ENCODE peak calls at places on chromosomes 16 and 17, in eight cellular contexts. One of them, this sample, is unnamed.

GRCh38 chr17:47295037-47295873 is 28.5 kb upstream of the EFCAB13 start:
- DNase-seq in cardiac muscle cell: no peak
- DNase-seq in HFF-Myc: no peak
- DNase-seq in activated CD4-positive, alpha-beta T cell treated with anti-CD3 and anti-CD28 coated beads for 24 hours: no peak
- DNase-seq in left colon: no peak
- DNase-seq in NCI-H1930: no peak
- DNase-seq in NCI-H2227 treated with DMSO at 0.1 percent for 48 hours: no peak
- DNase-seq in CD4-positive, CD25-positive, alpha-beta regulatory T cell: no peak
- DNase-seq in this sample: no peak

GRCh38 chr16:66845791-66846221 is 1.6 kb downstream of the CA7 start:
- DNase-seq in cardiac muscle cell: no peak
- DNase-seq in HFF-Myc: no peak
- DNase-seq in activated CD4-positive, alpha-beta T cell treated with anti-CD3 and anti-CD28 coated beads for 24 hours: no peak
- DNase-seq in left colon: no peak
- DNase-seq in NCI-H1930: no peak
- DNase-seq in NCI-H2227 treated with DMSO at 0.1 percent for 48 hours: no peak
- DNase-seq in CD4-positive, CD25-positive, alpha-beta regulatory T cell: no peak
- DNase-seq in this sample: no peak

GRCh38 chr16:80369559-80369958 is 171.2 kb upstream of the DYNLRB2 start:
- DNase-seq in cardiac muscle cell: peak; percentile 58
- DNase-seq in HFF-Myc: peak; percentile 21
- DNase-seq in activated CD4-positive, alpha-beta T cell treated with anti-CD3 and anti-CD28 coated beads for 24 hours: no peak
- DNase-seq in left colon: no peak
- DNase-seq in NCI-H1930: peak; percentile 0
- DNase-seq in NCI-H2227 treated with DMSO at 0.1 percent for 48 hours: peak; percentile 34
- DNase-seq in CD4-positive, CD25-positive, alpha-beta regulatory T cell: no peak
- DNase-seq in this sample: peak; percentile 34

GRCh38 chr16:72247821-72248253 is 75.9 kb upstream of the PMFBP1 start:
- DNase-seq in cardiac muscle cell: no peak
- DNase-seq in HFF-Myc: no peak
- DNase-seq in activated CD4-positive, alpha-beta T cell treated with anti-CD3 and anti-CD28 coated beads for 24 hours: no peak
- DNase-seq in left colon: no peak
- DNase-seq in NCI-H1930: no peak
- DNase-seq in NCI-H2227 treated with DMSO at 0.1 percent for 48 hours: no peak
- DNase-seq in CD4-positive, CD25-positive, alpha-beta regulatory T cell: no peak
- DNase-seq in this sample: no peak

GRCh38 chr17:75240394-75241142 is 20.8 kb downstream of the GGA3 start:
- DNase-seq in cardiac muscle cell: peak; percentile 44
- DNase-seq in HFF-Myc: no peak
- DNase-seq in activated CD4-positive, alpha-beta T cell treated with anti-CD3 and anti-CD28 coated beads for 24 hours: no peak
- DNase-seq in left colon: no peak
- DNase-seq in NCI-H1930: peak; percentile 36
- DNase-seq in NCI-H2227 treated with DMSO at 0.1 percent for 48 hours: peak; percentile 30
- DNase-seq in CD4-positive, CD25-positive, alpha-beta regulatory T cell: peak; percentile 17
- DNase-seq in this sample: no peak

GRCh38 chr17:35460354-35460851 is 11.8 kb upstream of the SLFN13 start:
- DNase-seq in cardiac muscle cell: peak; percentile 64
- DNase-seq in HFF-Myc: no peak
- DNase-seq in activated CD4-positive, alpha-beta T cell treated with anti-CD3 and anti-CD28 coated beads for 24 hours: peak; percentile 26
- DNase-seq in left colon: peak; percentile 85
- DNase-seq in NCI-H1930: peak; percentile 55
- DNase-seq in NCI-H2227 treated with DMSO at 0.1 percent for 48 hours: peak; percentile 13
- DNase-seq in CD4-positive, CD25-positive, alpha-beta regulatory T cell: peak; percentile 76
- DNase-seq in this sample: peak; percentile 87

GRCh38 chr16:3266873-3267537 is 10.6 kb upstream of the MEFV start:
- DNase-seq in cardiac muscle cell: peak; percentile 59
- DNase-seq in HFF-Myc: peak; percentile 64
- DNase-seq in activated CD4-positive, alpha-beta T cell treated with anti-CD3 and anti-CD28 coated beads for 24 hours: no peak
- DNase-seq in left colon: no peak
- DNase-seq in NCI-H1930: peak; percentile 36
- DNase-seq in NCI-H2227 treated with DMSO at 0.1 percent for 48 hours: peak; percentile 17
- DNase-seq in CD4-positive, CD25-positive, alpha-beta regulatory T cell: peak; percentile 15
- DNase-seq in this sample: no peak

GRCh38 chr17:34981538-34982241 is 1.4 kb downstream of the LIG3 start:
- DNase-seq in cardiac muscle cell: peak; percentile 17
- DNase-seq in HFF-Myc: no peak
- DNase-seq in activated CD4-positive, alpha-beta T cell treated with anti-CD3 and anti-CD28 coated beads for 24 hours: no peak
- DNase-seq in left colon: no peak
- DNase-seq in NCI-H1930: no peak
- DNase-seq in NCI-H2227 treated with DMSO at 0.1 percent for 48 hours: peak; percentile 19
- DNase-seq in CD4-positive, CD25-positive, alpha-beta regulatory T cell: no peak
- DNase-seq in this sample: no peak

GRCh38 chr17:58245428-58246103 is 7.2 kb downstream of the LPO start:
- DNase-seq in cardiac muscle cell: no peak
- DNase-seq in HFF-Myc: no peak
- DNase-seq in activated CD4-positive, alpha-beta T cell treated with anti-CD3 and anti-CD28 coated beads for 24 hours: no peak
- DNase-seq in left colon: no peak
- DNase-seq in NCI-H1930: no peak
- DNase-seq in NCI-H2227 treated with DMSO at 0.1 percent for 48 hours: no peak
- DNase-seq in CD4-positive, CD25-positive, alpha-beta regulatory T cell: no peak
- DNase-seq in this sample: no peak

GRCh38 chr16:70652322-70652721 is 6.0 kb downstream of the IL34 start:
- DNase-seq in cardiac muscle cell: no peak
- DNase-seq in HFF-Myc: no peak
- DNase-seq in activated CD4-positive, alpha-beta T cell treated with anti-CD3 and anti-CD28 coated beads for 24 hours: no peak
- DNase-seq in left colon: no peak
- DNase-seq in NCI-H1930: no peak
- DNase-seq in NCI-H2227 treated with DMSO at 0.1 percent for 48 hours: no peak
- DNase-seq in CD4-positive, CD25-positive, alpha-beta regulatory T cell: no peak
- DNase-seq in this sample: no peak

GRCh38 chr17:38658741-38659345 is 15.9 kb downstream of the EPOP start:
- DNase-seq in cardiac muscle cell: no peak
- DNase-seq in HFF-Myc: no peak
- DNase-seq in activated CD4-positive, alpha-beta T cell treated with anti-CD3 and anti-CD28 coated beads for 24 hours: no peak
- DNase-seq in left colon: no peak
- DNase-seq in NCI-H1930: no peak
- DNase-seq in NCI-H2227 treated with DMSO at 0.1 percent for 48 hours: no peak
- DNase-seq in CD4-positive, CD25-positive, alpha-beta regulatory T cell: no peak
- DNase-seq in this sample: no peak

GRCh38 chr17:34619687-34620217 is 40.4 kb downstream of the TMEM132E start:
- DNase-seq in cardiac muscle cell: no peak
- DNase-seq in HFF-Myc: no peak
- DNase-seq in activated CD4-positive, alpha-beta T cell treated with anti-CD3 and anti-CD28 coated beads for 24 hours: no peak
- DNase-seq in left colon: no peak
- DNase-seq in NCI-H1930: no peak
- DNase-seq in NCI-H2227 treated with DMSO at 0.1 percent for 48 hours: no peak
- DNase-seq in CD4-positive, CD25-positive, alpha-beta regulatory T cell: no peak
- DNase-seq in this sample: no peak

GRCh38 chr17:4229627-4230026 is 34.2 kb downstream of the ANKFY1 start:
- DNase-seq in cardiac muscle cell: peak; percentile 18
- DNase-seq in HFF-Myc: no peak
- DNase-seq in activated CD4-positive, alpha-beta T cell treated with anti-CD3 and anti-CD28 coated beads for 24 hours: no peak
- DNase-seq in left colon: no peak
- DNase-seq in NCI-H1930: no peak
- DNase-seq in NCI-H2227 treated with DMSO at 0.1 percent for 48 hours: no peak
- DNase-seq in CD4-positive, CD25-positive, alpha-beta regulatory T cell: no peak
- DNase-seq in this sample: peak; percentile 33

GRCh38 chr16:35750157-35750689 is 2290.8 kb downstream of the TP53TG3F start:
- DNase-seq in cardiac muscle cell: no peak
- DNase-seq in HFF-Myc: no peak
- DNase-seq in activated CD4-positive, alpha-beta T cell treated with anti-CD3 and anti-CD28 coated beads for 24 hours: no peak
- DNase-seq in left colon: no peak
- DNase-seq in NCI-H1930: no peak
- DNase-seq in NCI-H2227 treated with DMSO at 0.1 percent for 48 hours: no peak
- DNase-seq in CD4-positive, CD25-positive, alpha-beta regulatory T cell: no peak
- DNase-seq in this sample: no peak

GRCh38 chr17:76626442-76626841 is 17.1 kb downstream of the ST6GALNAC1 start:
- DNase-seq in cardiac muscle cell: no peak
- DNase-seq in HFF-Myc: no peak
- DNase-seq in activated CD4-positive, alpha-beta T cell treated with anti-CD3 and anti-CD28 coated beads for 24 hours: no peak
- DNase-seq in left colon: no peak
- DNase-seq in NCI-H1930: no peak
- DNase-seq in NCI-H2227 treated with DMSO at 0.1 percent for 48 hours: no peak
- DNase-seq in CD4-positive, CD25-positive, alpha-beta regulatory T cell: no peak
- DNase-seq in this sample: no peak

GRCh38 chr16:78748471-78748929 is 649.0 kb downstream of the WWOX start:
- DNase-seq in cardiac muscle cell: no peak
- DNase-seq in HFF-Myc: no peak
- DNase-seq in activated CD4-positive, alpha-beta T cell treated with anti-CD3 and anti-CD28 coated beads for 24 hours: no peak
- DNase-seq in left colon: no peak
- DNase-seq in NCI-H1930: no peak
- DNase-seq in NCI-H2227 treated with DMSO at 0.1 percent for 48 hours: no peak
- DNase-seq in CD4-positive, CD25-positive, alpha-beta regulatory T cell: no peak
- DNase-seq in this sample: no peak

GRCh38 chr17:17666111-17666714 is 15.0 kb upstream of the RAI1 start:
- DNase-seq in cardiac muscle cell: no peak
- DNase-seq in HFF-Myc: no peak
- DNase-seq in activated CD4-positive, alpha-beta T cell treated with anti-CD3 and anti-CD28 coated beads for 24 hours: no peak
- DNase-seq in left colon: peak; percentile 50
- DNase-seq in NCI-H1930: no peak
- DNase-seq in NCI-H2227 treated with DMSO at 0.1 percent for 48 hours: no peak
- DNase-seq in CD4-positive, CD25-positive, alpha-beta regulatory T cell: no peak
- DNase-seq in this sample: peak; percentile 55

GRCh38 chr17:3575506-3575905 is 17.9 kb upstream of the TRPV3 start:
- DNase-seq in cardiac muscle cell: no peak
- DNase-seq in HFF-Myc: peak; percentile 35
- DNase-seq in activated CD4-positive, alpha-beta T cell treated with anti-CD3 and anti-CD28 coated beads for 24 hours: no peak
- DNase-seq in left colon: no peak
- DNase-seq in NCI-H1930: no peak
- DNase-seq in NCI-H2227 treated with DMSO at 0.1 percent for 48 hours: no peak
- DNase-seq in CD4-positive, CD25-positive, alpha-beta regulatory T cell: no peak
- DNase-seq in this sample: no peak

GRCh38 chr17:15260376-15261062 is 4.6 kb downstream of the PMP22 start:
- DNase-seq in cardiac muscle cell: peak; percentile 89
- DNase-seq in HFF-Myc: peak; percentile 86
- DNase-seq in activated CD4-positive, alpha-beta T cell treated with anti-CD3 and anti-CD28 coated beads for 24 hours: peak; percentile 47
- DNase-seq in left colon: peak; percentile 77
- DNase-seq in NCI-H1930: peak; percentile 60
- DNase-seq in NCI-H2227 treated with DMSO at 0.1 percent for 48 hours: peak; percentile 30
- DNase-seq in CD4-positive, CD25-positive, alpha-beta regulatory T cell: peak; percentile 26
- DNase-seq in this sample: peak; percentile 85

This sample was measured in transverse colon.